ENCODE peak calls at places on chromosomes 5 and 9, in eight cellular contexts. P, H, J, Q, C, K, G and V are unnamed samples.

GRCh38 chr5:113378960-113379541 is 55.7 kb downstream of the TSSK1B start:
- DNase-seq in H (peak), C (peak), G (peak), J (no peak), P (peak), Q (no peak), K (peak), V (peak)

GRCh38 chr5:22678886-22679285 is 174.3 kb downstream of the CDH12 start:
- DNase-seq in Q (no peak), K (no peak), C (no peak), H (no peak), P (no peak), J (no peak), G (no peak), V (no peak)

GRCh38 chr9:100933656-100934055 is 94.9 kb upstream of the PLPPR1 start:
- DNase-seq in H (no peak), G (no peak), Q (no peak), C (no peak), J (peak), P (peak), K (no peak), V (no peak)

GRCh38 chr9:8660383-8660782 is 860.8 kb upstream of the DMAC1 start:
- DNase-seq in G (no peak), C (no peak), P (peak), H (no peak), J (peak), Q (no peak), K (no peak), V (peak)

GRCh38 chr5:94433393-94434149 is 184.8 kb downstream of the KIAA0825 start:
- DNase-seq in K (no peak), Q (no peak), J (no peak), H (peak), C (no peak), G (no peak), P (peak), V (no peak)

GRCh38 chr9:135291165-135291564 is 188.4 kb upstream of the PPP1R26 start:
- DNase-seq in J (no peak), G (no peak), K (no peak), Q (peak), C (no peak), P (no peak), H (no peak), V (no peak)

GRCh38 chr5:37839441-37840035 is 303 bp downstream of the GDNF start:
- DNase-seq in K (no peak), C (no peak), G (no peak), J (no peak), P (peak), H (peak), Q (no peak), V (no peak)

GRCh38 chr5:77620404-77620803 is 18.1 kb downstream of the OTP start:
- DNase-seq in G (no peak), H (no peak), J (no peak), C (peak), Q (no peak), K (no peak), P (peak), V (no peak)

GRCh38 chr5:144275329-144275728 is 104.7 kb downstream of the KCTD16 start:
- DNase-seq in G (no peak), J (no peak), H (no peak), K (no peak), C (no peak), Q (no peak), P (no peak), V (no peak)

GRCh38 chr5:135864503-135865443 is 30.3 kb downstream of the SLC25A48 start:
- DNase-seq in H (no peak), P (no peak), C (no peak), K (no peak), Q (no peak), G (no peak), J (no peak), V (no peak)